ENCODE peak calls at places on chromosomes 6 and 20, in nine cellular contexts. K is H9; I is GM12864; U is HFFc6; S is ovary; T is activated B cell treated with CpG ODN at 0.5 μM for 24 hours; W is CD8-positive, alpha-beta T cell; H is mammary epithelial cell; P is endothelial cell of umbilical vein. D is an unnamed sample.

GRCh38 chr20:50980071-50980681 is 21.6 kb downstream of the MOCS3 start:
- DNase-seq in P (peak), I (no peak), H (peak), K (no peak), U (peak), W (no peak), T (no peak), S (no peak), D (no peak)

GRCh38 chr6:149190228-149190831 is 127.2 kb upstream of the TAB2 start:
- DNase-seq in I (no peak), T (peak), W (peak), P (peak), K (peak), S (no peak), H (peak), U (no peak), D (no peak)

GRCh38 chr6:21371676-21372161 is 221.8 kb upstream of the SOX4 start:
- DNase-seq in H (peak), P (no peak), S (no peak), I (no peak), W (no peak), K (no peak), T (no peak), U (peak), D (no peak)

GRCh38 chr20:63054103-63054474 is 47.3 kb upstream of the BHLHE23 start:
- DNase-seq in I (no peak), T (no peak), W (no peak), P (no peak), H (no peak), K (no peak), S (no peak), U (no peak), D (no peak)

GRCh38 chr20:20259534-20259933 is 108.4 kb upstream of the INSM1 start:
- DNase-seq in H (peak), P (no peak), S (no peak), T (no peak), I (no peak), U (no peak), K (no peak), W (no peak), D (no peak)

GRCh38 chr6:145947108-145947507 is 17.1 kb downstream of the SHPRH start:
- DNase-seq in W (no peak), K (no peak), I (no peak), U (no peak), P (no peak), H (no peak), S (no peak), T (no peak), D (no peak)

GRCh38 chr6:44012078-44012493 is 115.2 kb downstream of the MRPL14 start:
- DNase-seq in U (peak), P (peak), S (no peak), W (no peak), H (peak), I (no peak), T (no peak), K (no peak), D (no peak)

GRCh38 chr20:35462351-35462750 is 7.0 kb downstream of the CEP250 start:
- DNase-seq in W (no peak), K (no peak), I (no peak), U (no peak), S (no peak), P (no peak), T (no peak), H (no peak), D (no peak)

GRCh38 chr6:14838041-14838596 is 407.8 kb upstream of the JARID2 start:
- DNase-seq in S (no peak), T (no peak), W (no peak), H (no peak), K (no peak), U (no peak), P (no peak), I (no peak), D (no peak)

GRCh38 chr6:3732345-3733141 is 19.0 kb downstream of the PXDC1 start:
- DNase-seq in K (peak), W (peak), H (peak), I (no peak), T (peak), U (peak), S (peak), P (peak), D (no peak)

GRCh38 chr6:29627762-29628418 is 5.1 kb downstream of the GABBR1 start:
- DNase-seq in I (no peak), K (peak), S (peak), W (peak), H (no peak), T (peak), P (peak), U (peak), D (no peak)

GRCh38 chr6:36118550-36119107 is 11.7 kb upstream of the MAPK13 start:
- DNase-seq in I (no peak), S (no peak), U (no peak), K (no peak), T (no peak), H (peak), P (no peak), W (peak), D (no peak)

GRCh38 chr20:840858-841567 is 7.5 kb downstream of the FAM110A start:
- DNase-seq in S (peak), I (no peak), K (no peak), H (peak), U (no peak), T (peak), W (peak), P (no peak), D (no peak)

GRCh38 chr6:19772891-19773290 is 64.3 kb upstream of the ID4 start:
- DNase-seq in I (no peak), P (no peak), U (no peak), S (no peak), K (no peak), T (no peak), H (no peak), W (no peak), D (no peak)

GRCh38 chr6:109875973-109876372 is 102.1 kb upstream of the GPR6 start:
- DNase-seq in W (no peak), H (no peak), P (no peak), U (no peak), T (no peak), I (no peak), K (no peak), S (no peak), D (no peak)

GRCh38 chr6:69791065-69791471 is 5.7 kb downstream of the LMBRD1 start:
- DNase-seq in U (peak), K (no peak), I (no peak), W (no peak), T (no peak), S (no peak), P (no peak), H (peak), D (no peak)

GRCh38 chr20:53891306-53891894 is 179.0 kb downstream of the BCAS1 start:
- DNase-seq in P (peak), W (no peak), H (no peak), I (no peak), U (peak), S (no peak), K (no peak), T (no peak), D (no peak)

GRCh38 chr20:17749979-17750721 is 50.4 kb downstream of the BANF2 start:
- DNase-seq in P (peak), K (no peak), I (no peak), H (no peak), U (no peak), W (no peak), T (no peak), S (no peak), D (no peak)

GRCh38 chr6:145745861-145746260 is 10.5 kb upstream of the EPM2A start:
- DNase-seq in K (no peak), I (no peak), S (no peak), P (no peak), U (no peak), H (no peak), T (no peak), W (no peak), D (no peak)

GRCh38 chr6:53109612-53110011 is 39.0 kb downstream of the GCM1 start:
- DNase-seq in S (no peak), W (no peak), P (no peak), T (no peak), U (no peak), I (no peak), H (no peak), K (no peak), D (no peak)

GRCh38 chr6:135109761-135110160 is 55.1 kb upstream of the HBS1L start:
- DNase-seq in T (no peak), I (no peak), U (no peak), H (no peak), P (no peak), S (no peak), K (no peak), W (no peak), D (no peak)

GRCh38 chr6:33249732-33250625 is 21.7 kb downstream of the VPS52 start:
- DNase-seq in K (no peak), S (no peak), I (no peak), P (peak), T (peak), W (no peak), U (peak), H (peak), D (no peak)

GRCh38 chr6:4953440-4953839 is 50.4 kb downstream of the RPP40 start:
- DNase-seq in I (no peak), K (no peak), P (no peak), W (no peak), U (no peak), T (no peak), S (no peak), H (no peak), D (no peak)

GRCh38 chr20:52047811-52048302 is 143.7 kb downstream of the ZFP64 start:
- DNase-seq in T (no peak), K (peak), H (peak), W (peak), U (no peak), P (peak), S (no peak), I (no peak), D (no peak)

GRCh38 chr6:18088419-18089296 is 33.8 kb downstream of the NHLRC1 start:
- DNase-seq in W (no peak), S (no peak), K (no peak), U (no peak), T (no peak), P (no peak), H (no peak), I (no peak), D (no peak)

GRCh38 chr6:31247813-31248212 is 24.1 kb downstream of the HLA-C start:
- DNase-seq in T (no peak), K (no peak), P (no peak), H (no peak), W (no peak), I (no peak), U (no peak), S (no peak), D (no peak)

GRCh38 chr6:142705054-142705453 is 239.9 kb downstream of the HIVEP2 start:
- DNase-seq in H (no peak), W (no peak), T (no peak), S (no peak), I (no peak), K (no peak), U (no peak), P (no peak), D (no peak)

GRCh38 chr20:21117521-21117920 is 8.4 kb upstream of the KIZ start:
- DNase-seq in H (no peak), U (no peak), P (no peak), T (no peak), K (no peak), W (no peak), I (no peak), S (no peak), D (no peak)

GRCh38 chr6:42710316-42710715 is 12.1 kb downstream of the PRPH2 start:
- DNase-seq in H (no peak), W (no peak), K (no peak), S (no peak), I (no peak), U (no peak), P (no peak), T (no peak), D (no peak)

GRCh38 chr6:130029163-130029562 is 10.8 kb downstream of the L3MBTL3 start:
- DNase-seq in I (no peak), P (no peak), K (no peak), W (peak), T (no peak), S (no peak), U (no peak), H (no peak), D (no peak)

GRCh38 chr6:152380993-152381898 is 255.9 kb downstream of the SYNE1 start:
- DNase-seq in P (peak), T (no peak), H (peak), S (peak), U (peak), W (no peak), I (no peak), K (peak), D (no peak)

GRCh38 chr6:41371461-41371991 is 36.1 kb downstream of the NCR2 start:
- DNase-seq in W (no peak), I (no peak), P (peak), T (peak), U (peak), H (no peak), K (peak), S (no peak), D (peak)

GRCh38 chr6:116387374-116387773 is 16.6 kb downstream of the DSE start:
- DNase-seq in K (no peak), U (peak), P (peak), I (peak), T (no peak), S (no peak), W (no peak), H (peak), D (no peak)

GRCh38 chr6:22513667-22514066 is 55.7 kb upstream of the HDGFL1 start:
- DNase-seq in S (no peak), H (no peak), P (no peak), U (no peak), K (no peak), T (no peak), I (no peak), W (no peak), D (no peak)
- TF ChIP-seq CTCF in S (no peak), H (no peak), P (no peak), U (no peak), K (no peak), T (no peak), I (no peak), W (no peak), D (no peak)

GRCh38 chr20:7137395-7138151 is 370.1 kb downstream of the BMP2 start:
- DNase-seq in P (peak), H (peak), I (no peak), U (no peak), S (no peak), W (no peak), K (no peak), T (no peak), D (no peak)
- TF ChIP-seq CTCF in P (no peak), H (no peak), I (no peak), U (no peak), S (no peak), W (no peak), K (no peak), T (no peak), D (no peak)

GRCh38 chr6:1524040-1524480 is 85.7 kb upstream of the FOXC1 start:
- DNase-seq in W (peak), K (peak), T (peak), I (no peak), P (peak), H (peak), U (no peak), S (peak), D (peak)
- TF ChIP-seq CTCF in W (peak), K (peak), T (no peak), I (peak), P (peak), H (peak), U (peak), S (peak), D (peak)

GRCh38 chr6:24358219-24358821 is 461 bp upstream of the DCDC2 start:
- DNase-seq in K (no peak), T (no peak), H (no peak), P (no peak), W (no peak), U (no peak), I (no peak), S (no peak), D (no peak)
- TF ChIP-seq CTCF in K (no peak), T (no peak), H (no peak), P (no peak), W (no peak), U (no peak), I (no peak), S (no peak), D (no peak)

GRCh38 chr6:160767647-160768019 is 65.6 kb downstream of the PLG start:
- DNase-seq in W (no peak), I (no peak), P (no peak), S (no peak), T (no peak), K (no peak), U (no peak), H (no peak), D (no peak)
- TF ChIP-seq CTCF in W (no peak), I (no peak), P (no peak), S (peak), T (no peak), K (peak), U (no peak), H (no peak), D (no peak)

DNA sequence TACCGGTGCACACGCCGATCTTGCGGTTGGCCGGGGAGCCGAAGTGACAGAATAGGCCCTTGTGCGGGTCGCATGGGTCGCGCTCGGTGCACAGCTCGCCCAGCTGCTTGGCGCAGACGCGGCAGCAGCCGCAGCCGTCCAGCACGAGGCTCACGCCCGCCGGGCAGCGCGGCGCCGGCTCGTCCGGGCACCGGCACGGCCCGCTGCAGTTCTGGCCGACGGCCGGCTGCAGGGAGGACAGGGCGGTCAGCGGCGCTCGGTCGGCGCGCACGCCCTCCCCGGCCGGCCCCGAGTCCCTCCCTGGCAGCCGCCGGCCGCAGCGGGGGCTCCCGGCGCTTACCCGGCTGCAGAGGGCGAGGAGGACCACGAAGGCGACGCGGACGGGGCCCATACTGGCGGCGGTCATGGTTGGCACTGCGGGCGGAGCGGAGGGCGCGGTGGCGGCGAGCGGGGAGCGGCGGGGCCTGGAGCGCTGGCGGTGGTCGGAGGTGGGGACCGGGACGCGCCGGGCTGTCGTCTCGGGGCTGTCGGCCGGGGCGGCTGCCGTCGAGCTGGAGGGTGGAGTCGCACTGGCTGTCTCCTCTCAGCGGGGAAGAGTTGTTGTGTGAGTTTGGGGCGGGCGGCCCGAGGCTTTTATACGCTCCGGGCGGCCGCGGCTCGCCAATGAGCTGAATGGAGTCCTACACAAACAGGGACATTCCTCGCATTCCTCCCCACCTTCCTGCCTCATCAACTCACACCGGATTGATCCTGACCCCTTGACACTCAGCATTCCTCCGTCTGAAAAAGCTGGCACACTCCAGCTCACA is at the start of gene CCN2:
- DNase-seq in W (no peak), P (peak), H (peak), K (peak), I (no peak), U (peak), S (peak), T (peak), D (peak)
- TF ChIP-seq CTCF in W (no peak), P (no peak), H (no peak), K (no peak), I (no peak), U (peak), S (no peak), T (no peak), D (no peak)

GRCh38 chr20:24992420-24993205 is at the start of gene APMAP:
- DNase-seq in H (peak), P (peak), S (peak), W (peak), T (peak), K (peak), U (peak), I (peak), D (peak)

GRCh38 chr20:24991897-24992419 is 593 bp downstream of the APMAP start:
- DNase-seq in H (no peak), I (no peak), S (peak), K (no peak), T (no peak), W (peak), P (no peak), U (no peak), D (no peak)

GRCh38 chr20:24994470-24995368 is 2.2 kb upstream of the APMAP start:
- DNase-seq in T (peak), H (peak), K (peak), W (peak), P (peak), S (peak), I (peak), U (peak), D (peak)

GRCh38 chr20:24994186-24994465 is 1.6 kb upstream of the APMAP start:
- DNase-seq in S (no peak), H (no peak), U (no peak), K (peak), T (no peak), W (no peak), I (no peak), P (no peak), D (no peak)

GRCh38 chr20:24993337-24994185 is 1.0 kb upstream of the APMAP start:
- DNase-seq in T (no peak), I (no peak), U (peak), H (peak), P (peak), W (no peak), S (no peak), K (no peak), D (no peak)
- TF ChIP-seq CTCF in T (no peak), I (peak), U (peak), H (peak), P (no peak), W (no peak), S (peak), K (no peak), D (no peak)

DNA sequence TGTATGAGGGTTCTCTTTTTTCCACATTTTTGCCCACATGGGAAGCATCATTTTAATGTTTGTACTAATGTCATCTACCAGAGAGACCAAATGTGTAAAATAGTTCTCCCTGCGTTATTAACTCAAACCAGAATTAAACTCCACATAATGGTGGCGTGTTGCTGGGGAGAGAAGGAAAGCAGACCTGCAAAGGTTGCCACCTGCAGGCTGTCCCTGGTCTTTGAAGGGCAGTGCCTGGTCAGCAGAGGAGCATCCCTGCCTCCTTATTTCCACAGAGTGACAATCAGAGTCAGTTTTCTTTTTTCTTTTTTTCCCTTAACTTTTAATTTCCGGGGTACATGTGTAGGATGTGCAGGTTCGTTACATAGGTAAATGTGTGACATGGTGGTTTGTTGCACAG is 214.5 kb downstream of the TBX18 start:
- DNase-seq in U (no peak), T (no peak), H (no peak), K (peak), I (no peak), P (no peak), W (no peak), S (no peak), D (no peak)
- TF ChIP-seq CTCF in U (peak), T (no peak), H (no peak), K (peak), I (no peak), P (peak), W (no peak), S (no peak), D (no peak)